ENCODE peak calls at places on chromosomes 12 and 14, in ten cellular contexts. One of them, this sample, is unnamed.

GRCh38 chr12:31235868-31236395 is 90.0 kb downstream of the SINHCAF start:
- DNase-seq in prostate gland: no peak
- DNase-seq in effector memory CD4-positive, alpha-beta T cell: no peak
- DNase-seq in H9: no peak
- DNase-seq in heart left ventricle: no peak
- DNase-seq in PC-9: no peak
- DNase-seq in cardiac muscle cell: no peak
- DNase-seq in brain microvascular endothelial cell: no peak
- DNase-seq in tibial artery: no peak
- DNase-seq in PC-3: no peak
- DNase-seq in this sample: no peak

GRCh38 chr14:74975059-74975810 is 19.8 kb upstream of the PGF start:
- DNase-seq in cardiac muscle cell: no peak
- DNase-seq in heart left ventricle: peak
- DNase-seq in prostate gland: no peak
- DNase-seq in brain microvascular endothelial cell: no peak
- DNase-seq in tibial artery: peak
- DNase-seq in PC-3: no peak
- DNase-seq in effector memory CD4-positive, alpha-beta T cell: no peak
- DNase-seq in PC-9: no peak
- DNase-seq in H9: peak
- DNase-seq in this sample: no peak

GRCh38 chr14:24874514-24875202 is 175.3 kb downstream of the STXBP6 start:
- DNase-seq in tibial artery: no peak
- DNase-seq in brain microvascular endothelial cell: no peak
- DNase-seq in H9: no peak
- DNase-seq in prostate gland: no peak
- DNase-seq in cardiac muscle cell: no peak
- DNase-seq in PC-3: no peak
- DNase-seq in PC-9: no peak
- DNase-seq in heart left ventricle: no peak
- DNase-seq in effector memory CD4-positive, alpha-beta T cell: no peak
- DNase-seq in this sample: no peak

GRCh38 chr12:89208661-89209096 is 143.6 kb downstream of the DUSP6 start:
- DNase-seq in brain microvascular endothelial cell: no peak
- DNase-seq in PC-9: no peak
- DNase-seq in heart left ventricle: no peak
- DNase-seq in H9: no peak
- DNase-seq in prostate gland: no peak
- DNase-seq in tibial artery: no peak
- DNase-seq in cardiac muscle cell: no peak
- DNase-seq in PC-3: no peak
- DNase-seq in effector memory CD4-positive, alpha-beta T cell: no peak
- DNase-seq in this sample: no peak

GRCh38 chr12:113788020-113788856 is 177.9 kb downstream of the RBM19 start:
- DNase-seq in prostate gland: no peak
- DNase-seq in heart left ventricle: no peak
- DNase-seq in PC-9: no peak
- DNase-seq in cardiac muscle cell: no peak
- DNase-seq in tibial artery: no peak
- DNase-seq in brain microvascular endothelial cell: peak
- DNase-seq in PC-3: peak
- DNase-seq in H9: no peak
- DNase-seq in effector memory CD4-positive, alpha-beta T cell: no peak
- DNase-seq in this sample: no peak

GRCh38 chr14:24430143-24430681 is 458 bp downstream of the KHNYN start:
- DNase-seq in H9: peak
- DNase-seq in brain microvascular endothelial cell: peak
- DNase-seq in PC-3: peak
- DNase-seq in heart left ventricle: peak
- DNase-seq in prostate gland: peak
- DNase-seq in cardiac muscle cell: peak
- DNase-seq in tibial artery: peak
- DNase-seq in effector memory CD4-positive, alpha-beta T cell: no peak
- DNase-seq in PC-9: no peak
- DNase-seq in this sample: peak

GRCh38 chr12:104637616-104638015 is 180.9 kb downstream of the CHST11 start:
- DNase-seq in tibial artery: no peak
- DNase-seq in H9: no peak
- DNase-seq in prostate gland: no peak
- DNase-seq in heart left ventricle: peak
- DNase-seq in effector memory CD4-positive, alpha-beta T cell: no peak
- DNase-seq in cardiac muscle cell: no peak
- DNase-seq in brain microvascular endothelial cell: no peak
- DNase-seq in PC-9: no peak
- DNase-seq in PC-3: no peak
- DNase-seq in this sample: no peak

GRCh38 chr12:121668750-121669524 is 517 bp downstream of the MORN3 start:
- DNase-seq in cardiac muscle cell: peak
- DNase-seq in PC-3: peak
- DNase-seq in PC-9: no peak
- DNase-seq in brain microvascular endothelial cell: no peak
- DNase-seq in effector memory CD4-positive, alpha-beta T cell: no peak
- DNase-seq in tibial artery: no peak
- DNase-seq in heart left ventricle: no peak
- DNase-seq in H9: peak
- DNase-seq in prostate gland: no peak
- DNase-seq in this sample: no peak

DNA sequence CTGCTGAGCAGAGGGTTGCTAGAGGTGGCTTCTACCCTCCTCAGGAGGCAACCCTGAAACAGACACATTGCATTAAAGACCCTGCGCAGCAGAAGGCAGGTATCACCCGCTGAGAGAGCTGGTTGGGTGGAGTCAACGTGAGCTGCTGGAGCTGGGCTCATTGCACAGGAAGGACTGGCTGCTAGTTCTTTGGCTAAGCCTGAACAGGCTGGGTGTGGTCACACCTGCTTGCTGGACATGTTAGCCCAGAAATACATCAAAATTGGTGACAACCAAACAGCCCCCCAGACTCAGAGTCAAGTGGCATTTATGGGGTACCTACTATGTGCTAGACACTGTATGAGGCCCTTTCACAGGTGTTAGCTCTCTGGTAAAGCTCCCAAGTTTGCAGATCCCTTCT is 33.8 kb upstream of the IRF2BPL start:
- DNase-seq in tibial artery: peak
- DNase-seq in PC-3: no peak
- DNase-seq in PC-9: no peak
- DNase-seq in prostate gland: no peak
- DNase-seq in effector memory CD4-positive, alpha-beta T cell: no peak
- DNase-seq in cardiac muscle cell: no peak
- DNase-seq in brain microvascular endothelial cell: no peak
- DNase-seq in heart left ventricle: no peak
- DNase-seq in H9: no peak
- DNase-seq in this sample: no peak
- H3K27ac ChIP-seq in tibial artery: no peak
- H3K27ac ChIP-seq in PC-3: no peak
- H3K27ac ChIP-seq in PC-9: no peak
- H3K27ac ChIP-seq in prostate gland: no peak
- H3K27ac ChIP-seq in effector memory CD4-positive, alpha-beta T cell: no peak
- H3K27ac ChIP-seq in cardiac muscle cell: no peak
- H3K27ac ChIP-seq in brain microvascular endothelial cell: no peak
- H3K27ac ChIP-seq in heart left ventricle: no peak
- H3K27ac ChIP-seq in H9: no peak
- H3K27ac ChIP-seq in this sample: no peak

GRCh38 chr14:58736606-58737005 is 98.8 kb downstream of the DACT1 start:
- DNase-seq in prostate gland: no peak
- DNase-seq in effector memory CD4-positive, alpha-beta T cell: no peak
- DNase-seq in brain microvascular endothelial cell: no peak
- DNase-seq in tibial artery: no peak
- DNase-seq in heart left ventricle: no peak
- DNase-seq in H9: no peak
- DNase-seq in PC-3: no peak
- DNase-seq in cardiac muscle cell: no peak
- DNase-seq in PC-9: no peak
- DNase-seq in this sample: no peak

GRCh38 chr14:58732387-58732786 is 94.6 kb downstream of the DACT1 start:
- DNase-seq in brain microvascular endothelial cell: no peak
- DNase-seq in PC-3: peak
- DNase-seq in effector memory CD4-positive, alpha-beta T cell: no peak
- DNase-seq in prostate gland: no peak
- DNase-seq in H9: no peak
- DNase-seq in tibial artery: no peak
- DNase-seq in heart left ventricle: no peak
- DNase-seq in cardiac muscle cell: no peak
- DNase-seq in PC-9: no peak
- DNase-seq in this sample: no peak

GRCh38 chr14:58730793-58731464 is 93.2 kb downstream of the DACT1 start:
- DNase-seq in heart left ventricle: no peak
- DNase-seq in prostate gland: no peak
- DNase-seq in PC-3: no peak
- DNase-seq in brain microvascular endothelial cell: no peak
- DNase-seq in cardiac muscle cell: no peak
- DNase-seq in H9: no peak
- DNase-seq in tibial artery: no peak
- DNase-seq in effector memory CD4-positive, alpha-beta T cell: no peak
- DNase-seq in PC-9: no peak
- DNase-seq in this sample: no peak

GRCh38 chr14:58733451-58734208 is 95.9 kb downstream of the DACT1 start:
- DNase-seq in heart left ventricle: no peak
- DNase-seq in PC-9: no peak
- DNase-seq in tibial artery: no peak
- DNase-seq in effector memory CD4-positive, alpha-beta T cell: no peak
- DNase-seq in PC-3: no peak
- DNase-seq in prostate gland: no peak
- DNase-seq in cardiac muscle cell: no peak
- DNase-seq in H9: no peak
- DNase-seq in brain microvascular endothelial cell: no peak
- DNase-seq in this sample: no peak

DNA sequence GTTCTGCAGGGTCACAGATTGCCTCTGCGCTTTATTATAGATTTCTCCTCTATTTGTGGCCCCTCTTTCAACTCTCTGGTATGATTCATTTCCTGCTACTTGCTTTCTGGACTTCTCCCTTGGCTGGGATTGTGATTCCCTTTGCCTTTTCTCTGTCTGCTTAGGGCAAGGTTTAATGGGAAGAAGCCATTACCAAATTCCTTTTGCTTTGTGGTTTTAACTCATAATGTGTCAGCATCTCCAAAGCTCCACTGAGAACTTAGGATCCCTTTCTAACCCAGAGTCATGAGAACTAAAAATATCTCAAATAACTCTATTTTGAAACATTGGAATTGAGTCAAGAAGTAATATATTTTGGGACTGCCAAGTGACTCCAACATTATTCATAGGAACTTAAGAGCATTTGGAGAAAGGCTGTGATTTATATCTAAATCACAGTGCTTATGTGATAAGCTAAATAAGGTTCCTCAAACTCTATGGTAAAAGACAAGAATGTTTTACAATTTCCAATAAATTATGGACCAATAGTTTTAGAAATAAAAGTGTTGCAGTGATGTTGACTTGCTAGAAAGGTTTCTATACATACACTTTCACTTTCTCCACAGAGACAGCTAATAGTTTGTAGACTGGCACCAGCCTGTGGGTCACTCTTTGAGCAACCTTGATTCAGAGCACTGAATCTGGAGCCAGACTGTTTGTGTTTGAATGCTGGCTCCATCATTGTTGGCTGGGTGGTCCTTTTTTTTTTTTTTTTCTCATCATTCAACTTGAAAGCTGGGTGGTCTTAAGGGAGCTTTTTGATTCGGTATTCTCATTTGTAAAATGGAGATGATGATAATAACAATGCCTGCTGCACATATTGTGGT is 93.9 kb downstream of the DACT1 start:
- DNase-seq in tibial artery: no peak
- DNase-seq in cardiac muscle cell: no peak
- DNase-seq in PC-3: peak
- DNase-seq in prostate gland: no peak
- DNase-seq in effector memory CD4-positive, alpha-beta T cell: no peak
- DNase-seq in brain microvascular endothelial cell: peak
- DNase-seq in H9: no peak
- DNase-seq in heart left ventricle: no peak
- DNase-seq in PC-9: no peak
- DNase-seq in this sample: no peak
- H3K27ac ChIP-seq in tibial artery: peak
- H3K27ac ChIP-seq in cardiac muscle cell: no peak
- H3K27ac ChIP-seq in PC-3: peak
- H3K27ac ChIP-seq in prostate gland: no peak
- H3K27ac ChIP-seq in effector memory CD4-positive, alpha-beta T cell: no peak
- H3K27ac ChIP-seq in brain microvascular endothelial cell: peak
- H3K27ac ChIP-seq in H9: no peak
- H3K27ac ChIP-seq in heart left ventricle: no peak
- H3K27ac ChIP-seq in PC-9: peak
- H3K27ac ChIP-seq in this sample: no peak

GRCh38 chr14:52913271-52913670 is 37.6 kb downstream of the FERMT2 start:
- DNase-seq in H9: no peak
- DNase-seq in effector memory CD4-positive, alpha-beta T cell: no peak
- DNase-seq in prostate gland: no peak
- DNase-seq in brain microvascular endothelial cell: peak
- DNase-seq in tibial artery: no peak
- DNase-seq in heart left ventricle: no peak
- DNase-seq in PC-9: no peak
- DNase-seq in PC-3: no peak
- DNase-seq in cardiac muscle cell: no peak
- DNase-seq in this sample: no peak

GRCh38 chr14:52910597-52910996 is 40.3 kb downstream of the FERMT2 start:
- DNase-seq in effector memory CD4-positive, alpha-beta T cell: no peak
- DNase-seq in cardiac muscle cell: no peak
- DNase-seq in prostate gland: no peak
- DNase-seq in PC-3: no peak
- DNase-seq in H9: no peak
- DNase-seq in tibial artery: no peak
- DNase-seq in PC-9: no peak
- DNase-seq in brain microvascular endothelial cell: no peak
- DNase-seq in heart left ventricle: no peak
- DNase-seq in this sample: no peak

GRCh38 chr14:52914295-52914694 is 36.6 kb downstream of the FERMT2 start:
- DNase-seq in prostate gland: no peak
- DNase-seq in PC-9: no peak
- DNase-seq in cardiac muscle cell: no peak
- DNase-seq in effector memory CD4-positive, alpha-beta T cell: no peak
- DNase-seq in PC-3: no peak
- DNase-seq in heart left ventricle: no peak
- DNase-seq in H9: no peak
- DNase-seq in brain microvascular endothelial cell: no peak
- DNase-seq in tibial artery: no peak
- DNase-seq in this sample: no peak

GRCh38 chr14:52907949-52908348 is 42.9 kb downstream of the FERMT2 start:
- DNase-seq in H9: no peak
- DNase-seq in brain microvascular endothelial cell: no peak
- DNase-seq in PC-9: no peak
- DNase-seq in heart left ventricle: no peak
- DNase-seq in tibial artery: no peak
- DNase-seq in prostate gland: no peak
- DNase-seq in cardiac muscle cell: no peak
- DNase-seq in PC-3: peak
- DNase-seq in effector memory CD4-positive, alpha-beta T cell: no peak
- DNase-seq in this sample: no peak

DNA sequence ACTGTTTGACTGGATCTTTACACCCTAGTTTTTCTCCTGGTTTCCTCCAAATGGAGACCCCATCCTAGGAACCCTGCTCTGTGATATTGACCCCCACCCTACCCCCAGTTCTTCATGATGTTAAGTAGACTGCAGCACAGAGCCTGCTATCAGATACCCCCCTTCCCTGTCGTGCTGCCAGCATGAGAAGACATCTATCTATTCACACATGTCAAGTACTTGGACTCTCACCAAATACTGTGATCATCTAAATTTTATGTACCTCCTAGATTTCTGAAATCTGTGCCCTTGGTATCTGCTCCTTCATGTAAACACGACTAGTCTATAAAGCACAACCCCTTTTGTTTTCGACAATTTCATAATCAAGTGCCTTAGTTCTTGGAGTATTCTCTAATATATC is 38.9 kb downstream of the FERMT2 start:
- DNase-seq in brain microvascular endothelial cell: no peak
- DNase-seq in heart left ventricle: no peak
- DNase-seq in effector memory CD4-positive, alpha-beta T cell: no peak
- DNase-seq in cardiac muscle cell: no peak
- DNase-seq in H9: no peak
- DNase-seq in PC-3: no peak
- DNase-seq in prostate gland: no peak
- DNase-seq in PC-9: no peak
- DNase-seq in tibial artery: no peak
- DNase-seq in this sample: no peak
- H3K27ac ChIP-seq in brain microvascular endothelial cell: no peak
- H3K27ac ChIP-seq in heart left ventricle: no peak
- H3K27ac ChIP-seq in effector memory CD4-positive, alpha-beta T cell: no peak
- H3K27ac ChIP-seq in cardiac muscle cell: no peak
- H3K27ac ChIP-seq in H9: no peak
- H3K27ac ChIP-seq in PC-3: no peak
- H3K27ac ChIP-seq in prostate gland: no peak
- H3K27ac ChIP-seq in PC-9: no peak
- H3K27ac ChIP-seq in tibial artery: peak
- H3K27ac ChIP-seq in this sample: no peak

GRCh38 chr14:64198486-64198885 is 95.7 kb downstream of the ESR2 start:
- DNase-seq in H9: no peak
- DNase-seq in PC-9: no peak
- DNase-seq in PC-3: no peak
- DNase-seq in heart left ventricle: no peak
- DNase-seq in effector memory CD4-positive, alpha-beta T cell: no peak
- DNase-seq in cardiac muscle cell: no peak
- DNase-seq in prostate gland: no peak
- DNase-seq in brain microvascular endothelial cell: no peak
- DNase-seq in tibial artery: no peak
- DNase-seq in this sample: no peak

GRCh38 chr14:64195194-64195593 is 99.0 kb downstream of the ESR2 start:
- DNase-seq in PC-9: no peak
- DNase-seq in tibial artery: no peak
- DNase-seq in H9: no peak
- DNase-seq in brain microvascular endothelial cell: no peak
- DNase-seq in PC-3: no peak
- DNase-seq in cardiac muscle cell: no peak
- DNase-seq in effector memory CD4-positive, alpha-beta T cell: no peak
- DNase-seq in prostate gland: no peak
- DNase-seq in heart left ventricle: no peak
- DNase-seq in this sample: no peak

GRCh38 chr14:64196026-64196425 is 98.1 kb downstream of the ESR2 start:
- DNase-seq in cardiac muscle cell: no peak
- DNase-seq in heart left ventricle: no peak
- DNase-seq in prostate gland: no peak
- DNase-seq in PC-3: no peak
- DNase-seq in PC-9: no peak
- DNase-seq in tibial artery: no peak
- DNase-seq in effector memory CD4-positive, alpha-beta T cell: no peak
- DNase-seq in H9: no peak
- DNase-seq in brain microvascular endothelial cell: no peak
- DNase-seq in this sample: no peak

GRCh38 chr14:64198021-64198420 is 96.2 kb downstream of the ESR2 start:
- DNase-seq in prostate gland: no peak
- DNase-seq in cardiac muscle cell: no peak
- DNase-seq in heart left ventricle: no peak
- DNase-seq in PC-3: no peak
- DNase-seq in PC-9: no peak
- DNase-seq in brain microvascular endothelial cell: no peak
- DNase-seq in effector memory CD4-positive, alpha-beta T cell: no peak
- DNase-seq in tibial artery: no peak
- DNase-seq in H9: no peak
- DNase-seq in this sample: no peak

DNA sequence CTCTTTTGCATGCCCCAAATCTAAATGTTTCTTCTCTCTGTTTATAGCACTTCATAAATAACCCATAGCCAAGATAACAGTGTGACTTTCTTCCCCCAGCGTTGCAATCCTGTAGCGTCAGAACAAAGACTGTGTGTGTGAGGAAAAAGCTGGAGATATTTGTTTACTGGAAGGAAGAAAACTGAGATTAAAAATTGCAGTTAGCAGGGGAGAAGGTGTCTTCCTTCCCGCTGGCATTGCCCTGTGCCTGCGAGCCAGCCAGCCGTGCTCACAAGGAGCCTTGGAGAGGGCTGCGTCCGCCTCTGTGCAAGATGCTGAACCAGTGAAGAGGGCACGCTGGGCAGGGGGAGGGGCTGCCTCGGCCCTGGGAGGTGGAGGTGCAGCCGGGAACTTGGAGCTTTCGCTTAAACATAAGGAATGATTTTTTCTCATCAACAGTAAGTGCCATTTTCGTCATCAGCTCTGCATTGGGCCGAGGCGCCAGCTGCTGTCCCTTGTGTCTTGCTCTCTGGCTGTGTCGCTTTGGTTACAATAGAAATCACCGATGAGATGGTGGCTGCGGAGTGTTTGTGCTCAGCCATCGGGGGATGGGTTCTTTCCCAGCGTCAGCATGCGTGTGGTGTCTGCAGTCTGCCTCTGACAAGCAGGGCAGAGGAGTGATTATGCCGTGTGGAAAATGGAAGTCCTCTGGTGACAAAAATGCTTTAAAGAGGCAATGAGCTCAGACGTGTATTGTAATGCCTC is 97.3 kb downstream of the ESR2 start:
- DNase-seq in cardiac muscle cell: peak
- DNase-seq in PC-9: no peak
- DNase-seq in tibial artery: no peak
- DNase-seq in effector memory CD4-positive, alpha-beta T cell: no peak
- DNase-seq in brain microvascular endothelial cell: peak
- DNase-seq in heart left ventricle: peak
- DNase-seq in prostate gland: no peak
- DNase-seq in PC-3: no peak
- DNase-seq in H9: peak
- DNase-seq in this sample: peak
- H3K27ac ChIP-seq in cardiac muscle cell: peak
- H3K27ac ChIP-seq in PC-9: no peak
- H3K27ac ChIP-seq in tibial artery: no peak
- H3K27ac ChIP-seq in effector memory CD4-positive, alpha-beta T cell: peak
- H3K27ac ChIP-seq in brain microvascular endothelial cell: no peak
- H3K27ac ChIP-seq in heart left ventricle: peak
- H3K27ac ChIP-seq in prostate gland: no peak
- H3K27ac ChIP-seq in PC-3: no peak
- H3K27ac ChIP-seq in H9: no peak
- H3K27ac ChIP-seq in this sample: peak

This sample was measured in substantia nigra.